ENCODE peak calls at places on chromosomes 7 and 10, in four cellular contexts. J is GM12878, T is K562, E is HepG2. X is an unnamed sample.

GRCh38 chr10:100930368-100930767 is 17.6 kb downstream of the SLF2 start:
- DNase-seq in J (no peak), T (no peak), E (peak), X (no peak)

GRCh38 chr10:80506836-80507483 is 30.7 kb upstream of the SH2D4B start:
- DNase-seq in J (no peak), T (no peak), E (no peak), X (no peak)

GRCh38 chr7:17939111-17939669 is 1.1 kb downstream of the SNX13 start:
- DNase-seq in J (no peak), T (peak), E (peak), X (no peak)

GRCh38 chr10:104098360-104098925 is 12.8 kb upstream of the COL17A1 start:
- DNase-seq in J (no peak), T (no peak), E (no peak), X (no peak)

GRCh38 chr10:15436696-15437095 is 65.6 kb upstream of the FAM171A1 start:
- DNase-seq in J (no peak), T (no peak), E (no peak), X (no peak)

GRCh38 chr7:32335107-32335506 is 155.1 kb downstream of the LSM5 start:
- DNase-seq in J (no peak), T (no peak), E (no peak), X (no peak)

GRCh38 chr10:88004451-88004850 is 141.0 kb downstream of the PTEN start:
- DNase-seq in J (no peak), T (no peak), E (no peak), X (no peak)

GRCh38 chr7:114432627-114433026 is 18.0 kb downstream of the FOXP2 start:
- DNase-seq in J (no peak), T (no peak), E (no peak), X (no peak)

GRCh38 chr7:113071465-113071864 is 15.2 kb downstream of the GPR85 start:
- DNase-seq in J (no peak), T (no peak), E (no peak), X (no peak)

GRCh38 chr10:79155301-79156081 is 86.7 kb downstream of the ZMIZ1 start:
- DNase-seq in J (no peak), T (no peak), E (no peak), X (no peak)

GRCh38 chr10:79152423-79152817 is 83.7 kb downstream of the ZMIZ1 start:
- DNase-seq in J (no peak), T (peak), E (no peak), X (no peak)

GRCh38 chr10:79156334-79157274 is 87.8 kb downstream of the ZMIZ1 start:
- DNase-seq in J (no peak), T (no peak), E (no peak), X (no peak)

GRCh38 chr10:79150444-79150754 is 81.6 kb downstream of the ZMIZ1 start:
- DNase-seq in J (no peak), T (no peak), E (no peak), X (no peak)

GRCh38 chr10:79153753-79154152 is 85.0 kb downstream of the ZMIZ1 start:
- DNase-seq in J (no peak), T (no peak), E (no peak), X (no peak)
- TF ChIP-seq ETV6 in J (no peak), T (no peak), E (no peak), X (no peak)

DNA sequence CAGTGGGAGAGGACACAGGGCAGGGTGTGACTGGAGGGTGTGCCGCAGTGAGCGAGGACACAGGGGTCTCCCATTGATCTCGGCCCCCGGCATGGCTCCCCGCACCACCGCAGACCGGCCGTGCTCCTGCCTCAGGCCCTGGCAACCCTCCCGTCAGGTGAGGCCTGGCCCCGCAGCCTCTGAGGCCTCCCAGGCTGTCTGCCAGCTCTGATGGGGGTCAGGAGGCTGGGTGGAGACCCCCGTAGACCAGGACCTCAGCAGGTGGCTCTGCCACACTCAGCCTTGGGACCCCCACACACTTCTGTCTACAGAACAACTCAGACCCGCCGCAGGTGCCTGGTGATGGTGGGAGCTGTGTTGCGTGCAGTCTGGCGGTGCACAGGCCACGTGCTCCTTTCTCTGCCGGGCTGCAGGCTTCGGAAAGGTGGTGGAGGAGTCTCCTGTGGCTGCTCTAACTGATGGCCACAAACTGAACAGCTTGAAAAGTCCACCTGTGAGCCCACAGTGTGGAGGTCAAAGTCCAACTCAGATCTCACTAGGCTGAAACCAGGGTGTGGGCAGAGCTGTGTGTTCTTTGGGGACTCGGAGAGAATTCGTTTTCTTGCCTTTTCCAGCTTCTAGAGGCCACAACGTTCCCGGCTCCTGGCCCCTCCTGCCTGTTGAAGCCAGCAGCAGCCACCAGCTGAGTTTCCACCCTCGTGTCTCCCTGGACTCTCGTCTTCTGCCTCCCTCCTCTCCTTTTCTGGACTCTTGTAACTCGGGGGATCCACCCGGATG is 62.4 kb downstream of the PWWP2B start:
- DNase-seq in J (no peak), T (no peak), E (peak), X (peak)
- TF ChIP-seq ETV6 in J (no peak), T (no peak), E (no peak), X (no peak)

GRCh38 chr7:101125989-101126650 is 784 bp upstream of the SERPINE1 start:
- DNase-seq in J (peak), T (no peak), E (peak), X (no peak)
- TF ChIP-seq ETV6 in J (peak), T (no peak), E (no peak), X (no peak)

DNA sequence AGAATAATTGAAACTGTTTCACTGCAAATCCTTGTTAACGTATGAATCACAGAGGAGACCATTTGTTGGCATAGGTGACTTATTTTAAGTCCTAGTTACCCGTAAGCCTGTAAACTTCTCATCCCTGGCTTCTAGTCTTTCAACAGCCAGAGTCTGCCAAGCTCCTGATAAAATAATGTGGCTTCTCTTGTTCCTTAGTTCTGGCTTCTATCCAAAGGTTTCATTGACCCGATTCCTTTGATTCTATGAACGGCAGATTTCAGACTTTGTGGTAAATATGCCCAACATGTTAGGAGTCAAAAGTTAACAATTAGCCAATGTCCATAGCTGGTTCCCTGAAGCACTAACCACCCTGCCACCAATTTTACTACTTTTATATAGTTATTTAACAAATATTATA is 23.3 kb downstream of the DNAH11 start:
- DNase-seq in J (no peak), T (no peak), E (peak), X (no peak)
- TF ChIP-seq ETV6 in J (no peak), T (no peak), E (no peak), X (no peak)

GRCh38 chr7:116834815-116835533 is 27.4 kb upstream of the CAPZA2 start:
- DNase-seq in J (no peak), T (peak), E (peak), X (no peak)
- TF ChIP-seq ETV6 in J (no peak), T (no peak), E (no peak), X (no peak)

GRCh38 chr7:68694656-68695055 is 903.6 kb upstream of the AUTS2 start:
- DNase-seq in J (no peak), T (no peak), E (no peak), X (no peak)

GRCh38 chr7:68697821-68698280 is 900.4 kb upstream of the AUTS2 start:
- DNase-seq in J (no peak), T (no peak), E (no peak), X (no peak)

GRCh38 chr7:68706291-68706690 is 892.0 kb upstream of the AUTS2 start:
- DNase-seq in J (no peak), T (no peak), E (no peak), X (no peak)

GRCh38 chr7:68699090-68699711 is 899.1 kb upstream of the AUTS2 start:
- DNase-seq in J (no peak), T (no peak), E (no peak), X (no peak)

DNA sequence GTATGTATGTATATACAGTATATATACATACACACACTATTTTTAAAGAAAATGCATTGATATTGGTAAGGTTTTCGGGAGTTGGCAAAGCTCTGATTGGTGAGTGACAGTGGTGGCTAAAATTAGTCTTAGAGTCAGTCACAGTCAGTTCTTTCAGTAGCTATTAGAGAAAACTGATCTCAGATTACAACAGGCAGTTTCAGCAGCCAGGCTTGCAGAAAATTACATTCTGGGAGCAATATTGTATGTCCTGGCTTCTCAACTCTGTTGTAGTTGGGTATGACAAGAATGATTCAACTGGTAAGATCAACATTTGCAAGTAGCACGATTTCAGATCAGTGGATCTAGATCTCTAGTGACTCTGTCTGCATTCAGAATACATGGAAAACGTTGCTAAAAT is 897.9 kb upstream of the AUTS2 start:
- DNase-seq in J (no peak), T (no peak), E (no peak), X (no peak)
- TF ChIP-seq ETV6 in J (no peak), T (no peak), E (no peak), X (no peak)

GRCh38 chr7:159136013-159136412 is 8.7 kb downstream of the VIPR2 start:
- DNase-seq in J (no peak), T (no peak), E (no peak), X (no peak)
- TF ChIP-seq ETV6 in J (no peak), T (no peak), E (no peak), X (no peak)